ENCODE peak calls at places on chromosomes 12 and 14, in seven cellular contexts. W is mesenchymal stem cell, Z is mesendoderm, C is IMR-90, J is H9, Q is trophoblast cell, G is H1. Y is an unnamed sample. For H3K4me1, the result is how much of the 10 kb centered on the place peaks cover.

GRCh38 chr12:78494911-78495310 is 369.7 kb upstream of the SYT1 start:
- DNase-seq in Z (no peak), J (no peak), W (peak), G (no peak), C (peak), Q (no peak), Y (no peak)

GRCh38 chr12:114696443-114697245 is 12.7 kb upstream of the TBX3 start:
- DNase-seq in G (no peak), C (no peak), J (peak), Q (no peak), W (no peak), Z (no peak), Y (no peak)

GRCh38 chr14:74259513-74259912 is 20.3 kb downstream of the VSX2 start:
- DNase-seq in W (no peak), G (no peak), C (no peak), Z (no peak), J (no peak), Q (no peak), Y (no peak)

GRCh38 chr12:53952335-53952694 is 2.4 kb upstream of the HOXC12 start:
- DNase-seq in W (no peak), J (no peak), G (no peak), C (no peak), Z (peak), Q (no peak), Y (no peak)

GRCh38 chr14:103294091-103294490 is 39.9 kb upstream of the EIF5 start:
- DNase-seq in Z (no peak), J (no peak), G (no peak), Q (no peak), C (no peak), W (no peak), Y (no peak)

GRCh38 chr14:103849151-103850013 is 2.0 kb upstream of the PPP1R13B start:
- DNase-seq in G (no peak), Z (no peak), C (no peak), J (no peak), W (no peak), Q (no peak), Y (no peak)

GRCh38 chr12:57127101-57127709 is 1.1 kb upstream of the LRP1 start:
- DNase-seq in G (no peak), W (peak), J (peak), Q (peak), C (no peak), Z (peak), Y (peak)

GRCh38 chr12:52801773-52802172 is 5.9 kb upstream of the KRT3 start:
- DNase-seq in J (no peak), G (no peak), W (no peak), C (no peak), Z (no peak), Q (no peak), Y (no peak)

GRCh38 chr12:118447181-118447580 is 70.8 kb downstream of the SUDS3 start:
- DNase-seq in J (no peak), W (no peak), Q (no peak), Z (no peak), G (no peak), C (no peak), Y (no peak)

GRCh38 chr12:121748571-121749265 is 36.2 kb downstream of the TMEM120B start:
- DNase-seq in Z (peak), W (peak), J (peak), Q (peak), C (peak), G (no peak), Y (no peak)

GRCh38 chr14:61472025-61472672 is 150.8 kb downstream of the PRKCH start:
- DNase-seq in W (peak), Q (peak), G (no peak), Z (no peak), J (no peak), C (peak), Y (no peak)

GRCh38 chr14:93959239-93960107 is 16.9 kb downstream of the ASB2 start:
- DNase-seq in Z (peak), J (peak), C (peak), Q (peak), G (peak), W (peak), Y (no peak)

GRCh38 chr12:115882941-115883340 is 394.6 kb downstream of the MED13L start:
- DNase-seq in Q (no peak), W (no peak), G (no peak), C (no peak), Z (no peak), J (no peak), Y (no peak)

GRCh38 chr12:122501489-122501989 is 807 bp upstream of the ZCCHC8 start:
- DNase-seq in G (no peak), W (no peak), C (no peak), Q (peak), J (no peak), Z (no peak), Y (no peak)

GRCh38 chr14:96268426-96269358 is 12.7 kb downstream of the BDKRB1 start:
- DNase-seq in J (peak), G (no peak), Q (no peak), C (peak), W (peak), Z (no peak), Y (no peak)

DNA sequence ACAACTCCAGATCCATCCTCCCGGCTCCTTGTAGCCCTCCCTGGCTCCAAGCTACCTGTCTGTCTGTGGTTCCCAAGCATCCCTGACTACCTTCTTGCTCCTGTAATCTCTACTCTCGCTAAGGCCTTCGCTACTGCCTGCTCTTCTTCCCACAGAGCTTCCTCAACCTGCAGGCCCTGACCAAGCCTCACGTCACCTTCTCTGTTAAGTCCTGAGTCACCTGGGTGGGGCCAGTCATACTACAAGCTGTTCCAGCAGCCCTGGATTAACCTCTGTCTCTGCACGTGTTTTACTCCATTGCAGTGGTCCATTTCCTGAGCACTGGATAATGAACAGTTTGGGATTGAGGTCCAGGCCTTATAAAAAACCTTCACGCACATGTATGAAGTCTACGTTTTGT is 770.7 kb downstream of the BCL11B start:
- DNase-seq in C (no peak), Q (peak), Z (no peak), J (no peak), G (no peak), W (no peak), Y (no peak)
- H3K4me1 ChIP-seq in C (under half), Q (under half), Z (under half), J (under half), G (under half), W (under half), Y (under half)

DNA sequence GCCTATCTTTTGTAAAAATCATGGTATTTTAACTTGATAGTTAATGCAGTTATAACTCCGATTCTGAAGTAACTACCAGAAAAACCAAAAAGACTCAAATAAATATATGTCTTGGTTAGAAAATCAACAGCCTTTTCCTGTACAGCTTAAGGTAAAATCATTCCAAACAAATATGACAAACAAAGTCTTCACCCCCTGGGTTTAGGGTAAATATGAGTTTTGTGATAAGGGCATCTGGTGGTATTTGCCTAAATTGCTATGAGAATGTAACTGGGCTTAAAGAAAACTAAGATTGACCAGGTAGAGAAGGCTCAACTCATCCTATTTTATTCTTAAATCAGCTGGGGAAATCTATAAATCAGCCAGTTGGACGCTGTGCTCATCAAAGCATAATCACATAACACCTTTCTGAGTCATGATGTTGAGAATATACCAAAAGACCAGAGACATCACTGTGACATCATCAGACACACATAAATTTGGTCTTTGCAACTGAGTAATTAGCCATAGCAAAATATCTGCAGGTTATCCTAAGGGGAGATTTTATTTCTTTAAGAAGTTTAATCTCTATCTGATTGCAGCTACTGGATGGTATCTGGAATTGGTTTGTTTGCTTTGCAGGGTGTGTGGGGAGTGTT is 133.9 kb downstream of the STXBP6 start:
- DNase-seq in C (peak), J (no peak), Q (no peak), W (no peak), G (no peak), Z (no peak), Y (no peak)
- H4K8ac ChIP-seq in C (no peak), J (no peak), Q (no peak), W (no peak), G (no peak), Z (no peak), Y (no peak)

GRCh38 chr12:112977139-112977538 is 1.2 kb upstream of the OAS2 start:
- DNase-seq in G (no peak), W (no peak), C (no peak), J (no peak), Q (no peak), Z (no peak), Y (no peak)
- H3K4me1 ChIP-seq in G (under half), W (under half), C (under half), J (under half), Q (under half), Z (under half), Y (under half)

GRCh38 chr12:24952389-24952788 is 3.5 kb upstream of the BCAT1 start:
- DNase-seq in W (no peak), C (no peak), Z (no peak), G (no peak), Q (no peak), J (no peak), Y (no peak)
- H4K8ac ChIP-seq in W (no peak), C (no peak), Z (no peak), G (no peak), Q (peak), J (no peak), Y (no peak)

GRCh38 chr12:92404921-92405320 is 259.3 kb upstream of the BTG1 start:
- DNase-seq in W (no peak), Z (no peak), J (no peak), G (no peak), C (no peak), Q (peak), Y (no peak)

GRCh38 chr12:92400006-92400405 is 254.4 kb upstream of the BTG1 start:
- DNase-seq in G (no peak), Z (no peak), J (no peak), W (no peak), C (no peak), Q (no peak), Y (no peak)

GRCh38 chr12:92402415-92402814 is 256.8 kb upstream of the BTG1 start:
- DNase-seq in G (no peak), Q (no peak), J (no peak), Z (no peak), W (no peak), C (no peak), Y (no peak)

GRCh38 chr12:92404259-92404894 is 258.7 kb upstream of the BTG1 start:
- DNase-seq in C (no peak), J (no peak), Q (no peak), W (no peak), Z (no peak), G (no peak), Y (no peak)

DNA sequence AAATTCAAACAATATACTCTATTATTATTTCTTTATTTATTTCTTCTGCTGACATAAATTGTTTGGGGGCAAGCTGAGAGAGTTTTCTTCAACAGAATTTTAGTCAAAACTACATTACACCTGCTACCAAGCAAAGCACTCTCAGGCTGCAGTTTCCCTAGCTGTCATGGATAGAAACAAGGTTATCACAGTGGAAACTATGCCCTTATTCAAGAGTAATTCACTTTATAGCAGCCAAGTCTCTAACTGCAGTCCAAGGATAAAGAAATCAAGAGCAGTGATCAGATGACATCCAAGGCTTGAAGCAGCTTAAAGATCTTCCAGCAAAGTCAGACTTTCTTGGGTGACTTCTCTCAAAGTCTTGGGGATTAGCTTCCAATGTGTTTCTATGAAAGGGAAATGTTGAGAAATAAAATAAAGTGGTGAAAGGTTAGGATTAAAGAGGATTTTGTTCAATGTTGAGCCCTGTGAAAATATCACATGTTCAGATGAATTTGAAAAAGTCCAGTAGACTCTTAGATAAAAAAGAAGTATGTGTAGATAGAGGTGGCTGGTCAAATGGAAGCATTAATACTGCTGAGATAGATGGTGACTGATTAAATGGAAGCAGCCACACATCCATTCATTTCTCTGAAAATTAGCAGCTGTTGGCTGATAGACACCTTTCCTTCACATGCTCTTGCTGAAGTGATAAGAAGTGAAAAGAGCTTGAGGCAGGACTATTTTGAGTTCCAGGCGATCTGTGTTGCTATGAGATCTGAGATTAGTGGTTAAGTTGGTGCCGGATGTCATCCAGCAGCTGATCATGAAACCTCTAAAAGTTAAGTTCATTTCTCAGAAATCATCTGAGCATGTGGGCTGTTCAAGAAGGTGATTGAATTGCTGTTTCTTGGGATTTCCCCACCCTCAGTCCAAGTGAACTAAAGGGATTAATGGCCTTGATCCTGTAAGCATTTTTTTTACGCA is 257.8 kb upstream of the BTG1 start:
- DNase-seq in Q (peak), W (no peak), C (no peak), G (no peak), Z (peak), J (no peak), Y (no peak)
- H3K4me1 ChIP-seq in Q (under half), W (under half), C (under half), G (under half), Z (under half), J (under half), Y (under half)

GRCh38 chr12:108610856-108611605 is 13.1 kb upstream of the TMEM119 start:
- DNase-seq in W (no peak), Z (no peak), Q (no peak), C (no peak), G (no peak), J (no peak), Y (no peak)

GRCh38 chr12:108614041-108614440 is 16.2 kb upstream of the TMEM119 start:
- DNase-seq in Q (no peak), W (no peak), Z (no peak), J (no peak), C (no peak), G (no peak), Y (no peak)

GRCh38 chr12:108613548-108613947 is 15.7 kb upstream of the TMEM119 start:
- DNase-seq in J (no peak), W (peak), C (no peak), Q (peak), G (no peak), Z (no peak), Y (no peak)

GRCh38 chr12:108611884-108612415 is 14.1 kb upstream of the TMEM119 start:
- DNase-seq in J (peak), C (peak), Z (peak), Q (peak), W (peak), G (peak), Y (no peak)

GRCh38 chr12:108612788-108613282 is 15.0 kb upstream of the TMEM119 start:
- DNase-seq in J (peak), W (no peak), G (no peak), C (no peak), Q (peak), Z (peak), Y (no peak)
- H4K8ac ChIP-seq in J (no peak), W (no peak), G (no peak), C (no peak), Q (peak), Z (no peak), Y (no peak)